ENCODE peak calls at places on chromosomes 13 and 19, in six cellular contexts. One of them, this sample, is unnamed.

GRCh38 chr19:1258161-1258492 is 9.7 kb downstream of the MIDN start:
- DNase-seq in heart left ventricle: no peak
- DNase-seq in effector memory CD4-positive, alpha-beta T cell: no peak
- DNase-seq in CD8-positive, alpha-beta T cell: no peak
- DNase-seq in right cardiac atrium: no peak
- DNase-seq in CD4-positive, CD25-positive, alpha-beta regulatory T cell: no peak
- DNase-seq in this sample: no peak

GRCh38 chr19:27772059-27772458 is 1440.9 kb downstream of the UQCRFS1 start:
- DNase-seq in heart left ventricle: no peak
- DNase-seq in effector memory CD4-positive, alpha-beta T cell: no peak
- DNase-seq in CD8-positive, alpha-beta T cell: no peak
- DNase-seq in right cardiac atrium: no peak
- DNase-seq in CD4-positive, CD25-positive, alpha-beta regulatory T cell: no peak
- DNase-seq in this sample: no peak

GRCh38 chr13:30810261-30810701 is 74.9 kb downstream of the ALOX5AP start:
- DNase-seq in heart left ventricle: no peak
- DNase-seq in effector memory CD4-positive, alpha-beta T cell: no peak
- DNase-seq in CD8-positive, alpha-beta T cell: no peak
- DNase-seq in right cardiac atrium: no peak
- DNase-seq in CD4-positive, CD25-positive, alpha-beta regulatory T cell: no peak
- DNase-seq in this sample: no peak

GRCh38 chr13:112510002-112510780 is 77.8 kb downstream of the TUBGCP3 start:
- DNase-seq in heart left ventricle: no peak
- DNase-seq in effector memory CD4-positive, alpha-beta T cell: no peak
- DNase-seq in CD8-positive, alpha-beta T cell: no peak
- DNase-seq in right cardiac atrium: no peak
- DNase-seq in CD4-positive, CD25-positive, alpha-beta regulatory T cell: no peak
- DNase-seq in this sample: no peak

GRCh38 chr19:47363758-47364529 is 14.8 kb downstream of the DHX34 start:
- DNase-seq in heart left ventricle: no peak
- DNase-seq in effector memory CD4-positive, alpha-beta T cell: no peak
- DNase-seq in CD8-positive, alpha-beta T cell: no peak
- DNase-seq in right cardiac atrium: no peak
- DNase-seq in CD4-positive, CD25-positive, alpha-beta regulatory T cell: no peak
- DNase-seq in this sample: no peak

GRCh38 chr19:19211499-19212432 is at the start of gene NCAN:
- DNase-seq in heart left ventricle: no peak
- DNase-seq in effector memory CD4-positive, alpha-beta T cell: no peak
- DNase-seq in CD8-positive, alpha-beta T cell: no peak
- DNase-seq in right cardiac atrium: no peak
- DNase-seq in CD4-positive, CD25-positive, alpha-beta regulatory T cell: no peak
- DNase-seq in this sample: no peak

GRCh38 chr13:41259875-41260501 is 3.4 kb downstream of the MTRF1 start:
- DNase-seq in heart left ventricle: no peak
- DNase-seq in effector memory CD4-positive, alpha-beta T cell: no peak
- DNase-seq in CD8-positive, alpha-beta T cell: no peak
- DNase-seq in right cardiac atrium: no peak
- DNase-seq in CD4-positive, CD25-positive, alpha-beta regulatory T cell: no peak
- DNase-seq in this sample: no peak

GRCh38 chr13:51920267-51920666 is 58.5 kb downstream of the CCDC70 start:
- DNase-seq in heart left ventricle: no peak
- DNase-seq in effector memory CD4-positive, alpha-beta T cell: no peak
- DNase-seq in CD8-positive, alpha-beta T cell: no peak
- DNase-seq in right cardiac atrium: no peak
- DNase-seq in CD4-positive, CD25-positive, alpha-beta regulatory T cell: no peak
- DNase-seq in this sample: no peak

GRCh38 chr19:4338441-4339350 is at the start of gene STAP2:
- DNase-seq in heart left ventricle: no peak
- DNase-seq in effector memory CD4-positive, alpha-beta T cell: no peak
- DNase-seq in CD8-positive, alpha-beta T cell: no peak
- DNase-seq in right cardiac atrium: no peak
- DNase-seq in CD4-positive, CD25-positive, alpha-beta regulatory T cell: no peak
- DNase-seq in this sample: peak; percentile 45

GRCh38 chr13:41064493-41064892 is 3.2 kb downstream of the WBP4 start:
- DNase-seq in heart left ventricle: no peak
- DNase-seq in effector memory CD4-positive, alpha-beta T cell: no peak
- DNase-seq in CD8-positive, alpha-beta T cell: no peak
- DNase-seq in right cardiac atrium: no peak
- DNase-seq in CD4-positive, CD25-positive, alpha-beta regulatory T cell: no peak
- DNase-seq in this sample: no peak

GRCh38 chr19:53553159-53553558 is 15.2 kb downstream of the ZNF331 start:
- DNase-seq in heart left ventricle: no peak
- DNase-seq in effector memory CD4-positive, alpha-beta T cell: no peak
- DNase-seq in CD8-positive, alpha-beta T cell: no peak
- DNase-seq in right cardiac atrium: no peak
- DNase-seq in CD4-positive, CD25-positive, alpha-beta regulatory T cell: no peak
- DNase-seq in this sample: no peak

GRCh38 chr13:32969516-32969941 is 46.7 kb upstream of the KL start:
- DNase-seq in heart left ventricle: peak; percentile 25
- DNase-seq in effector memory CD4-positive, alpha-beta T cell: no peak
- DNase-seq in CD8-positive, alpha-beta T cell: no peak
- DNase-seq in right cardiac atrium: no peak
- DNase-seq in CD4-positive, CD25-positive, alpha-beta regulatory T cell: no peak
- DNase-seq in this sample: peak; percentile 24

GRCh38 chr13:29434217-29434940 is 161.1 kb downstream of the SLC7A1 start:
- DNase-seq in heart left ventricle: no peak
- DNase-seq in effector memory CD4-positive, alpha-beta T cell: no peak
- DNase-seq in CD8-positive, alpha-beta T cell: no peak
- DNase-seq in right cardiac atrium: no peak
- DNase-seq in CD4-positive, CD25-positive, alpha-beta regulatory T cell: no peak
- DNase-seq in this sample: no peak

GRCh38 chr13:32426981-32427851 is 714 bp downstream of the N4BP2L1 start:
- DNase-seq in heart left ventricle: peak; percentile 40
- DNase-seq in effector memory CD4-positive, alpha-beta T cell: peak; percentile 45
- DNase-seq in CD8-positive, alpha-beta T cell: peak; percentile 73
- DNase-seq in right cardiac atrium: peak; percentile 81
- DNase-seq in CD4-positive, CD25-positive, alpha-beta regulatory T cell: peak; percentile 64
- DNase-seq in this sample: peak; percentile 69

GRCh38 chr13:109857325-109857724 is 70.9 kb upstream of the IRS2 start:
- DNase-seq in heart left ventricle: no peak
- DNase-seq in effector memory CD4-positive, alpha-beta T cell: no peak
- DNase-seq in CD8-positive, alpha-beta T cell: no peak
- DNase-seq in right cardiac atrium: no peak
- DNase-seq in CD4-positive, CD25-positive, alpha-beta regulatory T cell: no peak
- DNase-seq in this sample: no peak

GRCh38 chr13:49641810-49642291 is 13.5 kb downstream of the ARL11 start:
- DNase-seq in heart left ventricle: peak; percentile 39
- DNase-seq in effector memory CD4-positive, alpha-beta T cell: no peak
- DNase-seq in CD8-positive, alpha-beta T cell: no peak
- DNase-seq in right cardiac atrium: peak; percentile 73
- DNase-seq in CD4-positive, CD25-positive, alpha-beta regulatory T cell: no peak
- DNase-seq in this sample: no peak

GRCh38 chr19:1239420-1239795 is 1.6 kb upstream of the CBARP start:
- DNase-seq in heart left ventricle: no peak
- DNase-seq in effector memory CD4-positive, alpha-beta T cell: no peak
- DNase-seq in CD8-positive, alpha-beta T cell: no peak
- DNase-seq in right cardiac atrium: no peak
- DNase-seq in CD4-positive, CD25-positive, alpha-beta regulatory T cell: no peak
- DNase-seq in this sample: no peak

GRCh38 chr19:14048439-14049153 is 13.3 kb downstream of the PALM3 start:
- DNase-seq in heart left ventricle: peak; percentile 31
- DNase-seq in effector memory CD4-positive, alpha-beta T cell: peak; percentile 57
- DNase-seq in CD8-positive, alpha-beta T cell: peak; percentile 85
- DNase-seq in right cardiac atrium: peak; percentile 80
- DNase-seq in CD4-positive, CD25-positive, alpha-beta regulatory T cell: peak; percentile 66
- DNase-seq in this sample: no peak

GRCh38 chr19:19652482-19653295 is 9.2 kb upstream of the GMIP start:
- DNase-seq in heart left ventricle: no peak
- DNase-seq in effector memory CD4-positive, alpha-beta T cell: no peak
- DNase-seq in CD8-positive, alpha-beta T cell: no peak
- DNase-seq in right cardiac atrium: peak; percentile 34
- DNase-seq in CD4-positive, CD25-positive, alpha-beta regulatory T cell: no peak
- DNase-seq in this sample: no peak

GRCh38 chr19:8320564-8321066 is 560 bp downstream of the NDUFA7 start:
- DNase-seq in heart left ventricle: no peak
- DNase-seq in effector memory CD4-positive, alpha-beta T cell: no peak
- DNase-seq in CD8-positive, alpha-beta T cell: no peak
- DNase-seq in right cardiac atrium: no peak
- DNase-seq in CD4-positive, CD25-positive, alpha-beta regulatory T cell: peak; percentile 21
- DNase-seq in this sample: no peak

GRCh38 chr19:2210206-2210605 is 25.9 kb downstream of the PLEKHJ1 start:
- DNase-seq in heart left ventricle: no peak
- DNase-seq in effector memory CD4-positive, alpha-beta T cell: no peak
- DNase-seq in CD8-positive, alpha-beta T cell: no peak
- DNase-seq in right cardiac atrium: no peak
- DNase-seq in CD4-positive, CD25-positive, alpha-beta regulatory T cell: no peak
- DNase-seq in this sample: no peak

GRCh38 chr19:31497709-31498108 is 148.5 kb upstream of the TSHZ3 start:
- DNase-seq in heart left ventricle: no peak
- DNase-seq in effector memory CD4-positive, alpha-beta T cell: no peak
- DNase-seq in CD8-positive, alpha-beta T cell: no peak
- DNase-seq in right cardiac atrium: no peak
- DNase-seq in CD4-positive, CD25-positive, alpha-beta regulatory T cell: no peak
- DNase-seq in this sample: no peak

GRCh38 chr19:29145756-29146155 is 67.2 kb downstream of the UQCRFS1 start:
- DNase-seq in heart left ventricle: no peak
- DNase-seq in effector memory CD4-positive, alpha-beta T cell: no peak
- DNase-seq in CD8-positive, alpha-beta T cell: no peak
- DNase-seq in right cardiac atrium: no peak
- DNase-seq in CD4-positive, CD25-positive, alpha-beta regulatory T cell: no peak
- DNase-seq in this sample: no peak

DNA sequence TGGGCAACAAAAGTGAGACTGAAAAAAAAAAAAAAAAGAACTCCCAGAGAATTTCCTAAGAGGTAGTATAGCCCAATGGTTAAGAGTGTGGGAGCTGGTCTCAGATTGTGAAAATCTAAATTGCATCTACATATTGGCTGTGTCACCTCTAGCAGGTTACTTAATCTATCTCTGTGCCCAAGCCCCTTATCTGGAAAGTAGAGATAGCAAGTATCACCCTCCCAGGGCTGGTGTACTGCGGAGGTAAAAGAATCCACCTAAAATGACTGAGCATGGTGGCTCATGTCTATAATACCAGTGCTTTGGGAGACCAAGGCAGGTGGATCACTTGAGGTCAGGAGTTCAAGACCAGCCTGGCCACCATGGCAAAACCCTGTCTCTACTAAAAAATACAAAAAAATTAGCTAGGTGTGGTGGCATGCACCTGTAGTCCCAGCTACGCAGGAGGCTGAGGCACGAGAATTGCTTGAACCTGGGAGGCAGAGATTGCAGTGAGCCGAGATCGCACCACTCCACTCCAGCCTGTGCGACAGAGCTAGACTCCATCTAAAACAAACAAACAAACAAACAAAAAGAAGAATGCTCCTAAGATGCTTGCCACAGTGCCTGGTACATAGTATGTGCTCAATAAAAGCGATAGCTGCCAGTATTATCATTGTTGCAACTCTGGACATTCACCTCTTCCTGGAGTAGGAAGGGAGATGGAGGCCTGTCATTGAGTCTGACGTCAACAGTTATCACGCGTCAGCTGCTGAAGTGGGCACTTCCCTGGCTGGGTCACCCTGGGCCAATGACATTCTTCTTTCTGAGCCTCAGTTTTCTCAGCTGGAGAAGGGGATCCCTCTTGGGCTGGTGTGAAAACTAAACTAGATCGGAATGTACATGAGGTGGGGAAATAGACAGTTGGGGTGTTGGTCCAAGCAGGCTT is 4.0 kb upstream of the PLAUR start:
- DNase-seq in heart left ventricle: no peak
- DNase-seq in effector memory CD4-positive, alpha-beta T cell: no peak
- DNase-seq in CD8-positive, alpha-beta T cell: no peak
- DNase-seq in right cardiac atrium: no peak
- DNase-seq in CD4-positive, CD25-positive, alpha-beta regulatory T cell: no peak
- DNase-seq in this sample: no peak
- H3K4me3 ChIP-seq in heart left ventricle: no peak overlapping the region
- H3K4me3 ChIP-seq in effector memory CD4-positive, alpha-beta T cell: no peak overlapping the region
- H3K4me3 ChIP-seq in CD8-positive, alpha-beta T cell: no peak overlapping the region
- H3K4me3 ChIP-seq in right cardiac atrium: no peak overlapping the region
- H3K4me3 ChIP-seq in CD4-positive, CD25-positive, alpha-beta regulatory T cell: no peak overlapping the region
- H3K4me3 ChIP-seq in this sample: no peak overlapping the region

GRCh38 chr19:48757741-48758144 is 2.4 kb downstream of the FGF21 start:
- DNase-seq in heart left ventricle: no peak
- DNase-seq in effector memory CD4-positive, alpha-beta T cell: no peak
- DNase-seq in CD8-positive, alpha-beta T cell: no peak
- DNase-seq in right cardiac atrium: no peak
- DNase-seq in CD4-positive, CD25-positive, alpha-beta regulatory T cell: no peak
- DNase-seq in this sample: no peak

GRCh38 chr19:48757089-48757675 is 1.9 kb downstream of the FGF21 start:
- DNase-seq in heart left ventricle: no peak
- DNase-seq in effector memory CD4-positive, alpha-beta T cell: no peak
- DNase-seq in CD8-positive, alpha-beta T cell: no peak
- DNase-seq in right cardiac atrium: no peak
- DNase-seq in CD4-positive, CD25-positive, alpha-beta regulatory T cell: no peak
- DNase-seq in this sample: no peak

GRCh38 chr19:48756686-48757085 is 1.4 kb downstream of the FGF21 start:
- DNase-seq in heart left ventricle: no peak
- DNase-seq in effector memory CD4-positive, alpha-beta T cell: no peak
- DNase-seq in CD8-positive, alpha-beta T cell: no peak
- DNase-seq in right cardiac atrium: no peak
- DNase-seq in CD4-positive, CD25-positive, alpha-beta regulatory T cell: no peak
- DNase-seq in this sample: no peak

GRCh38 chr19:48754950-48755645 is at the start of gene FGF21:
- DNase-seq in heart left ventricle: no peak
- DNase-seq in effector memory CD4-positive, alpha-beta T cell: no peak
- DNase-seq in CD8-positive, alpha-beta T cell: no peak
- DNase-seq in right cardiac atrium: no peak
- DNase-seq in CD4-positive, CD25-positive, alpha-beta regulatory T cell: no peak
- DNase-seq in this sample: no peak

GRCh38 chr19:48755787-48756674 is 707 bp downstream of the FGF21 start:
- DNase-seq in heart left ventricle: no peak
- DNase-seq in effector memory CD4-positive, alpha-beta T cell: no peak
- DNase-seq in CD8-positive, alpha-beta T cell: no peak
- DNase-seq in right cardiac atrium: no peak
- DNase-seq in CD4-positive, CD25-positive, alpha-beta regulatory T cell: no peak
- DNase-seq in this sample: no peak
- H3K9me3 ChIP-seq in heart left ventricle: no peaks in the 10 kb centered on the region
- H3K9me3 ChIP-seq in effector memory CD4-positive, alpha-beta T cell: no peaks in the 10 kb centered on the region
- H3K9me3 ChIP-seq in CD8-positive, alpha-beta T cell: no peaks in the 10 kb centered on the region
- H3K9me3 ChIP-seq in right cardiac atrium: no peaks in the 10 kb centered on the region
- H3K9me3 ChIP-seq in CD4-positive, CD25-positive, alpha-beta regulatory T cell: no peaks in the 10 kb centered on the region
- H3K9me3 ChIP-seq in this sample: no peaks in the 10 kb centered on the region

GRCh38 chr13:85588359-85588758 is 210.9 kb downstream of the SLITRK6 start:
- DNase-seq in heart left ventricle: no peak
- DNase-seq in effector memory CD4-positive, alpha-beta T cell: no peak
- DNase-seq in CD8-positive, alpha-beta T cell: no peak
- DNase-seq in right cardiac atrium: no peak
- DNase-seq in CD4-positive, CD25-positive, alpha-beta regulatory T cell: no peak
- DNase-seq in this sample: no peak
- H3K4me1 ChIP-seq in heart left ventricle: no peaks in the 10 kb centered on the region
- H3K4me1 ChIP-seq in effector memory CD4-positive, alpha-beta T cell: no peaks in the 10 kb centered on the region
- H3K4me1 ChIP-seq in CD8-positive, alpha-beta T cell: no peaks in the 10 kb centered on the region
- H3K4me1 ChIP-seq in right cardiac atrium: no peaks in the 10 kb centered on the region
- H3K4me1 ChIP-seq in CD4-positive, CD25-positive, alpha-beta regulatory T cell: no peaks in the 10 kb centered on the region
- H3K4me1 ChIP-seq in this sample: no peaks in the 10 kb centered on the region

DNA sequence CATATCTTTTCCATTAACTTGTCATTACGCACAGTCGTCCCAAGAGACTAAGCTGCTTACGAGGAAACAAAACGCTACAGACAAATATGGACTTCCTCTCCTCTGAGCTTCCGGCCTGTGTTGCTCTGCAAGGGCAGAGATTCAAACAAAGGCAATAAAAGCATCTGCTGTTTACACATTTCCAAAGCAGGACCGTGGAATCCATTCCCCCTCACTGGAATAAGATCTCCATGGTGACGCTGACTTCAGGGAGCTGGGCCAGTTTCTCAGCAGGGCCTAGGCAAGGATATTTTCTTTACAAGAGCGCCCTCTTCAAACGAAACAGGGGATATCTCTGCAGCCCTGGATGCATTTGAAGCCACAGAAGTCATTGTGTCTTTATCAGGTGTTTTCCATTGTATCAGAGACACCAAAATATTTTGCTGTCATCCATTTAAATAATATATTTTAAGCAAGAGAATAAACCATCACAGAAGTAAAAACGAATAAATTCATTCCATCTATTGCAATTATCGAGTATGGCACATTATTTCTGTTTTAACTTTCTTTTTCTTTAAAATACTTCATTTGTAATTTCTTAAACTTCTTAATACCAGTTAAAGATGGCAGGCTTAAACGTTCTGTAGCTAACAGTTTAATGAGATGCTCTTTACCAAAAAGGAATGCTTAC is 177.5 kb downstream of the DCLK1 start:
- DNase-seq in heart left ventricle: peak; percentile 83
- DNase-seq in effector memory CD4-positive, alpha-beta T cell: no peak
- DNase-seq in CD8-positive, alpha-beta T cell: no peak
- DNase-seq in right cardiac atrium: peak; percentile 91
- DNase-seq in CD4-positive, CD25-positive, alpha-beta regulatory T cell: no peak
- DNase-seq in this sample: peak; percentile 84
- H3K4me3 ChIP-seq in heart left ventricle: no peak overlapping the region
- H3K4me3 ChIP-seq in effector memory CD4-positive, alpha-beta T cell: no peak overlapping the region
- H3K4me3 ChIP-seq in CD8-positive, alpha-beta T cell: no peak overlapping the region
- H3K4me3 ChIP-seq in right cardiac atrium: no peak overlapping the region
- H3K4me3 ChIP-seq in CD4-positive, CD25-positive, alpha-beta regulatory T cell: no peak overlapping the region
- H3K4me3 ChIP-seq in this sample: no peak overlapping the region